ENCODE peak calls at places on chromosome 14, in four cellular contexts. One of them, this sample, is unnamed. For H3K4me1, the result is how much of the 10 kb centered on the place peaks cover.

GRCh38 chr14:56514663-56515371 is 64.8 kb upstream of the TMEM260 start:
- DNase-seq in right lobe of liver: no peak
- DNase-seq in fibroblast of lung: peak
- DNase-seq in cardiac muscle cell: peak
- DNase-seq in this sample: no peak

GRCh38 chr14:73491256-73491976 is 683 bp downstream of the RIOX1 start:
- DNase-seq in right lobe of liver: peak
- DNase-seq in fibroblast of lung: peak
- DNase-seq in cardiac muscle cell: peak
- DNase-seq in this sample: peak

GRCh38 chr14:90409209-90409730 is 12.4 kb downstream of the CALM1 start:
- DNase-seq in right lobe of liver: no peak
- DNase-seq in fibroblast of lung: peak
- DNase-seq in cardiac muscle cell: peak
- DNase-seq in this sample: no peak

GRCh38 chr14:59020382-59020781 is 168.1 kb upstream of the DAAM1 start:
- DNase-seq in right lobe of liver: no peak
- DNase-seq in fibroblast of lung: peak
- DNase-seq in cardiac muscle cell: peak
- DNase-seq in this sample: peak

GRCh38 chr14:100842799-100843198 is 16.9 kb downstream of the MEG3 start:
- DNase-seq in right lobe of liver: no peak
- DNase-seq in fibroblast of lung: peak
- DNase-seq in cardiac muscle cell: peak
- DNase-seq in this sample: no peak

GRCh38 chr14:29242755-29243340 is 476.3 kb downstream of the FOXG1 start:
- DNase-seq in right lobe of liver: no peak
- DNase-seq in fibroblast of lung: no peak
- DNase-seq in cardiac muscle cell: peak
- DNase-seq in this sample: no peak

GRCh38 chr14:63949696-63950095 is 96.9 kb downstream of the SYNE2 start:
- DNase-seq in right lobe of liver: no peak
- DNase-seq in fibroblast of lung: peak
- DNase-seq in cardiac muscle cell: no peak
- DNase-seq in this sample: no peak

GRCh38 chr14:71202881-71203280 is 295.6 kb downstream of the PCNX1 start:
- DNase-seq in right lobe of liver: no peak
- DNase-seq in fibroblast of lung: no peak
- DNase-seq in cardiac muscle cell: peak
- DNase-seq in this sample: no peak

GRCh38 chr14:74245292-74245691 is 6.0 kb downstream of the VSX2 start:
- DNase-seq in right lobe of liver: no peak
- DNase-seq in fibroblast of lung: no peak
- DNase-seq in cardiac muscle cell: no peak
- DNase-seq in this sample: no peak

GRCh38 chr14:24665440-24665991 is 31.5 kb upstream of the GZMB start:
- DNase-seq in right lobe of liver: no peak
- DNase-seq in fibroblast of lung: no peak
- DNase-seq in cardiac muscle cell: no peak
- DNase-seq in this sample: no peak

GRCh38 chr14:30194769-30195168 is 267.1 kb upstream of the PRKD1 start:
- DNase-seq in right lobe of liver: no peak
- DNase-seq in fibroblast of lung: peak
- DNase-seq in cardiac muscle cell: peak
- DNase-seq in this sample: no peak

GRCh38 chr14:35122696-35123387 is 490 bp downstream of the PRORP start:
- DNase-seq in right lobe of liver: no peak
- DNase-seq in fibroblast of lung: peak
- DNase-seq in cardiac muscle cell: peak
- DNase-seq in this sample: no peak
- H3K4me1 ChIP-seq in right lobe of liver: under half
- H3K4me1 ChIP-seq in fibroblast of lung: under half
- H3K4me1 ChIP-seq in cardiac muscle cell: under half
- H3K4me1 ChIP-seq in this sample: under half

GRCh38 chr14:105364100-105364708 is 34.1 kb upstream of the TEX22 start:
- DNase-seq in right lobe of liver: no peak
- DNase-seq in fibroblast of lung: peak
- DNase-seq in cardiac muscle cell: peak
- DNase-seq in this sample: no peak
- H3K4me3 ChIP-seq in right lobe of liver: no peak
- H3K4me3 ChIP-seq in fibroblast of lung: no peak
- H3K4me3 ChIP-seq in cardiac muscle cell: no peak
- H3K4me3 ChIP-seq in this sample: no peak

GRCh38 chr14:81351205-81351604 is 48.9 kb downstream of the STON2 start:
- DNase-seq in right lobe of liver: no peak
- DNase-seq in fibroblast of lung: no peak
- DNase-seq in cardiac muscle cell: no peak
- DNase-seq in this sample: no peak
- H3K4me1 ChIP-seq in right lobe of liver: under half
- H3K4me1 ChIP-seq in fibroblast of lung: under half
- H3K4me1 ChIP-seq in cardiac muscle cell: under half
- H3K4me1 ChIP-seq in this sample: under half

GRCh38 chr14:69615471-69616407 is 4.3 kb downstream of the SUSD6 start:
- DNase-seq in right lobe of liver: no peak
- DNase-seq in fibroblast of lung: peak
- DNase-seq in cardiac muscle cell: peak
- DNase-seq in this sample: no peak
- H3K4me3 ChIP-seq in right lobe of liver: no peak
- H3K4me3 ChIP-seq in fibroblast of lung: no peak
- H3K4me3 ChIP-seq in cardiac muscle cell: no peak
- H3K4me3 ChIP-seq in this sample: no peak

GRCh38 chr14:68670344-68670725 is 122.5 kb downstream of the ZFP36L1 start:
- DNase-seq in right lobe of liver: no peak
- DNase-seq in fibroblast of lung: no peak
- DNase-seq in cardiac muscle cell: no peak
- DNase-seq in this sample: no peak

GRCh38 chr14:68669644-68670343 is 123.1 kb downstream of the ZFP36L1 start:
- DNase-seq in right lobe of liver: no peak
- DNase-seq in fibroblast of lung: no peak
- DNase-seq in cardiac muscle cell: no peak
- DNase-seq in this sample: no peak

GRCh38 chr14:68672609-68673285 is 120.1 kb downstream of the ZFP36L1 start:
- DNase-seq in right lobe of liver: no peak
- DNase-seq in fibroblast of lung: no peak
- DNase-seq in cardiac muscle cell: no peak
- DNase-seq in this sample: no peak

GRCh38 chr14:68673464-68673863 is 119.4 kb downstream of the ZFP36L1 start:
- DNase-seq in right lobe of liver: no peak
- DNase-seq in fibroblast of lung: no peak
- DNase-seq in cardiac muscle cell: no peak
- DNase-seq in this sample: no peak

DNA sequence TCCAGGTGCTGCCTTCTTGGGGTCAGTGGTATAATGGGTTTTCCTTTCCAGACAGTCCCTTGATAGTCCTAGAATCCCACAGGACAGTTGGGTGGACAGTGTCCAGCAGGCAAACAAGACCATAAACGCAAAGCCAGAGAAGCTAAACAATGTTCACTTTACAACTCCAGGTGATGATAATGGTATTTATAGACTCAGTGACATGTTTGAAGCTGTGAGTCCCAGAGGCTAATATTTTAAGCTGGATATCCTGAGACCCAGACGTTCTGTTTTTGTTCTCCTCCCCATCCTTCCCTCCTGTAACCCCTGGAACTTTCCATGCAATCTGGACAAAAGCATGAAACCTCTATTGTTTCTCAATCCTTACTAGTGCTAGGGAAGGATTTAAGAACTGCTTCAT is 121.0 kb downstream of the ZFP36L1 start:
- DNase-seq in right lobe of liver: no peak
- DNase-seq in fibroblast of lung: no peak
- DNase-seq in cardiac muscle cell: no peak
- DNase-seq in this sample: no peak
- H3K4me1 ChIP-seq in right lobe of liver: under half
- H3K4me1 ChIP-seq in fibroblast of lung: under half
- H3K4me1 ChIP-seq in cardiac muscle cell: under half
- H3K4me1 ChIP-seq in this sample: under half

DNA sequence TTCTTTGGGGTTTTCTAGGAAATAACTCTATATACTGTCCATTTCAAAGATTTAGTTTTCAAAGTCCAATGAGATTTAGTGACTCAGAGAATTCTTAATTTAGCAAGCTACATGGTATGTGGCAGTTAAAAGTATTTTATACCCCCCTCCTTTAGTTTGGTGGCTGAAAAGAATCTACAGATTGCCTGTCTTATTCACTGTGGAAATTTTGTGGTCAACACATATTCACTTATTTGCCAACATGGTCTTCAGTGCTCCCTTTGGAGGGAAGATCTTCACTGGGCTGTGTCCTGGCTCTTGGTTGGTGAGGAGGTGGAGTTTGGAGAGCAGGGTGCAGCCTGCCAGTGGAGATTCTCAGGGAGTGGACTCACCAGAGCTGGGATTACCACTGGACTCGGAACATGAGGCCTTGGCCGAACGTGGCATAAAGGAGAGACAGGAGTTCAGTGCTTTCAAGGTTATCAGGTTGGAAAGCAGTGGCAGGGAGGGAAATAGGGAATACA is 39.8 kb downstream of the SAMD4A start:
- DNase-seq in right lobe of liver: no peak
- DNase-seq in fibroblast of lung: peak
- DNase-seq in cardiac muscle cell: peak
- DNase-seq in this sample: no peak
- H3K4me3 ChIP-seq in right lobe of liver: no peak
- H3K4me3 ChIP-seq in fibroblast of lung: no peak
- H3K4me3 ChIP-seq in cardiac muscle cell: no peak
- H3K4me3 ChIP-seq in this sample: no peak

DNA sequence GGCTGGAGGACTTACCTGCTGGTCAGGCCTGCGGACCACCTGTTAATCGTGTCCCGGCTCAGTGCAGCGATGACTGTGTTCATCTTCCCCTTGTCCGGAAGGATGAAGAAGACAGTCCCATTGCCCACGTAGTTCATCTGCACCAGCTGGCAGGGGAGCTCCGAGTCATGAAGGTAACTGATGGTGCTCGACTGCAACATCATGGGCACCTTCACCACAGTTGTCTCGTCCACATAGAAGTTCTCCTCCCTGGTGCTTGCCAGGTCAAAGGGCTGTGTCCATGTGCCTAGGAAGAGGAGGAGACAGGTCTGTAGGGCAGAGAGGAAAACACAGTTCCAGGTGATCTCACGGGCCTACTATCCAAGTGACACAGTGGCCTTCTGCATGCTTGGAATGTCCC is 13.4 kb downstream of the SERPINA6 start:
- DNase-seq in right lobe of liver: no peak
- DNase-seq in fibroblast of lung: no peak
- DNase-seq in cardiac muscle cell: no peak
- DNase-seq in this sample: no peak
- H3K4me1 ChIP-seq in right lobe of liver: under half
- H3K4me1 ChIP-seq in fibroblast of lung: under half
- H3K4me1 ChIP-seq in cardiac muscle cell: under half
- H3K4me1 ChIP-seq in this sample: under half

GRCh38 chr14:32623300-32624093 is 294.4 kb downstream of the AKAP6 start:
- DNase-seq in right lobe of liver: no peak
- DNase-seq in fibroblast of lung: no peak
- DNase-seq in cardiac muscle cell: peak
- DNase-seq in this sample: no peak
- H3K4me3 ChIP-seq in right lobe of liver: no peak
- H3K4me3 ChIP-seq in fibroblast of lung: no peak
- H3K4me3 ChIP-seq in cardiac muscle cell: no peak
- H3K4me3 ChIP-seq in this sample: no peak

DNA sequence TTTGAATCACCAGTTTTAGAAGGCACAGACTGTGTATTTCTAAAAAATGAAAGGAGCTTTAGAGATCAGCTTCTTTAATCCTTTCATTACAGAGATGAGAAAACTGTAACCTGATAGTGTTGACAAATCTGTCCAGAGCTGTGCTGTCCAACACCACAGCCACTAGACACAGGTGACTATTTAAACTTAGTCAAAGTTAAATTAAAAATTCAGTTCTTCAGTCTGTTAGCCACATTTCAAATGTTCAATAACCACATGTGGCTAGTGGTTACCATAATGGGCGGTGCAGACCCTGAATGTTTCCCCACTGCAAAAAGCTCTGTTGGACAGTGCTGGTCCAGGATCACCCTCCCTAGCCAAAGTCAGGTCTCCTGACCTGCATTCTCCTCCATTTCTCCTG is 21.6 kb downstream of the DAD1 start:
- DNase-seq in right lobe of liver: no peak
- DNase-seq in fibroblast of lung: no peak
- DNase-seq in cardiac muscle cell: no peak
- DNase-seq in this sample: no peak
- H3K4me1 ChIP-seq in right lobe of liver: under half
- H3K4me1 ChIP-seq in fibroblast of lung: under half
- H3K4me1 ChIP-seq in cardiac muscle cell: under half
- H3K4me1 ChIP-seq in this sample: under half

GRCh38 chr14:93084866-93085857 is 30.6 kb downstream of the ITPK1 start:
- DNase-seq in right lobe of liver: no peak
- DNase-seq in fibroblast of lung: no peak
- DNase-seq in cardiac muscle cell: no peak
- DNase-seq in this sample: no peak
- H3K4me3 ChIP-seq in right lobe of liver: no peak
- H3K4me3 ChIP-seq in fibroblast of lung: no peak
- H3K4me3 ChIP-seq in cardiac muscle cell: no peak
- H3K4me3 ChIP-seq in this sample: no peak